ENCODE peak calls at places on chromosomes 2 and 18, in nine cellular contexts. One of them, this sample, is unnamed.
A peak's percentile ranks its signal among the peaks of the same experiment; 100 is the strongest.

GRCh38 chr18:25262920-25263319 is 89.0 kb downstream of the ZNF521 start:
- DNase-seq in activated CD4-positive, alpha-beta T cell treated with anti-CD3 and anti-CD28 coated beads, Interleukin-2, amount 10 ng/mL, durations not matched to agents 7 days and 5 days: no peak
- DNase-seq in GM12891: no peak
- DNase-seq in endothelial cell: no peak
- DNase-seq in cardiac septum: no peak
- DNase-seq in stimulated activated CD8-positive, alpha-beta memory T cell treated with anti-CD3 and anti-CD28 coated beads, Interleukin-12 subunit alpha, Interleukin-12 subunit beta, amount 100 ng/mL, for 4 hours: no peak
- DNase-seq in stromal cell of bone marrow: no peak
- DNase-seq in WTC11: no peak
- DNase-seq in fibroblast of the aortic adventitia: peak; percentile 41
- DNase-seq in this sample: no peak

GRCh38 chr18:31553800-31554199 is 37.9 kb upstream of the TTR start:
- DNase-seq in activated CD4-positive, alpha-beta T cell treated with anti-CD3 and anti-CD28 coated beads, Interleukin-2, amount 10 ng/mL, durations not matched to agents 7 days and 5 days: no peak
- DNase-seq in GM12891: no peak
- DNase-seq in endothelial cell: no peak
- DNase-seq in cardiac septum: no peak
- DNase-seq in stimulated activated CD8-positive, alpha-beta memory T cell treated with anti-CD3 and anti-CD28 coated beads, Interleukin-12 subunit alpha, Interleukin-12 subunit beta, amount 100 ng/mL, for 4 hours: no peak
- DNase-seq in stromal cell of bone marrow: no peak
- DNase-seq in WTC11: no peak
- DNase-seq in fibroblast of the aortic adventitia: no peak
- DNase-seq in this sample: no peak

GRCh38 chr18:36294031-36294430 is 3.5 kb upstream of the FHOD3 start:
- DNase-seq in activated CD4-positive, alpha-beta T cell treated with anti-CD3 and anti-CD28 coated beads, Interleukin-2, amount 10 ng/mL, durations not matched to agents 7 days and 5 days: no peak
- DNase-seq in GM12891: no peak
- DNase-seq in endothelial cell: no peak
- DNase-seq in cardiac septum: no peak
- DNase-seq in stimulated activated CD8-positive, alpha-beta memory T cell treated with anti-CD3 and anti-CD28 coated beads, Interleukin-12 subunit alpha, Interleukin-12 subunit beta, amount 100 ng/mL, for 4 hours: no peak
- DNase-seq in stromal cell of bone marrow: no peak
- DNase-seq in WTC11: no peak
- DNase-seq in fibroblast of the aortic adventitia: no peak
- DNase-seq in this sample: no peak

GRCh38 chr18:26021061-26021754 is 69.2 kb downstream of the SS18 start:
- DNase-seq in activated CD4-positive, alpha-beta T cell treated with anti-CD3 and anti-CD28 coated beads, Interleukin-2, amount 10 ng/mL, durations not matched to agents 7 days and 5 days: no peak
- DNase-seq in GM12891: no peak
- DNase-seq in endothelial cell: no peak
- DNase-seq in cardiac septum: no peak
- DNase-seq in stimulated activated CD8-positive, alpha-beta memory T cell treated with anti-CD3 and anti-CD28 coated beads, Interleukin-12 subunit alpha, Interleukin-12 subunit beta, amount 100 ng/mL, for 4 hours: no peak
- DNase-seq in stromal cell of bone marrow: no peak
- DNase-seq in WTC11: no peak
- DNase-seq in fibroblast of the aortic adventitia: no peak
- DNase-seq in this sample: no peak

GRCh38 chr2:126698376-126698775 is 42.4 kb downstream of the GYPC start:
- DNase-seq in activated CD4-positive, alpha-beta T cell treated with anti-CD3 and anti-CD28 coated beads, Interleukin-2, amount 10 ng/mL, durations not matched to agents 7 days and 5 days: no peak
- DNase-seq in GM12891: no peak
- DNase-seq in endothelial cell: no peak
- DNase-seq in cardiac septum: no peak
- DNase-seq in stimulated activated CD8-positive, alpha-beta memory T cell treated with anti-CD3 and anti-CD28 coated beads, Interleukin-12 subunit alpha, Interleukin-12 subunit beta, amount 100 ng/mL, for 4 hours: no peak
- DNase-seq in stromal cell of bone marrow: no peak
- DNase-seq in WTC11: no peak
- DNase-seq in fibroblast of the aortic adventitia: no peak
- DNase-seq in this sample: no peak

GRCh38 chr18:56702946-56703345 is 51.8 kb downstream of the WDR7 start:
- DNase-seq in activated CD4-positive, alpha-beta T cell treated with anti-CD3 and anti-CD28 coated beads, Interleukin-2, amount 10 ng/mL, durations not matched to agents 7 days and 5 days: peak; percentile 37
- DNase-seq in GM12891: no peak
- DNase-seq in endothelial cell: peak; percentile 39
- DNase-seq in cardiac septum: no peak
- DNase-seq in stimulated activated CD8-positive, alpha-beta memory T cell treated with anti-CD3 and anti-CD28 coated beads, Interleukin-12 subunit alpha, Interleukin-12 subunit beta, amount 100 ng/mL, for 4 hours: no peak
- DNase-seq in stromal cell of bone marrow: no peak
- DNase-seq in WTC11: no peak
- DNase-seq in fibroblast of the aortic adventitia: peak; percentile 56
- DNase-seq in this sample: no peak

GRCh38 chr18:34709104-34709503 is 994 bp upstream of the DTNA start:
- DNase-seq in activated CD4-positive, alpha-beta T cell treated with anti-CD3 and anti-CD28 coated beads, Interleukin-2, amount 10 ng/mL, durations not matched to agents 7 days and 5 days: no peak
- DNase-seq in GM12891: no peak
- DNase-seq in endothelial cell: no peak
- DNase-seq in cardiac septum: no peak
- DNase-seq in stimulated activated CD8-positive, alpha-beta memory T cell treated with anti-CD3 and anti-CD28 coated beads, Interleukin-12 subunit alpha, Interleukin-12 subunit beta, amount 100 ng/mL, for 4 hours: no peak
- DNase-seq in stromal cell of bone marrow: peak; percentile 57
- DNase-seq in WTC11: no peak
- DNase-seq in fibroblast of the aortic adventitia: peak; percentile 83
- DNase-seq in this sample: no peak

GRCh38 chr2:108184421-108184820 is 55.3 kb upstream of the SULT1C3 start:
- DNase-seq in activated CD4-positive, alpha-beta T cell treated with anti-CD3 and anti-CD28 coated beads, Interleukin-2, amount 10 ng/mL, durations not matched to agents 7 days and 5 days: no peak
- DNase-seq in GM12891: no peak
- DNase-seq in endothelial cell: peak; percentile 17
- DNase-seq in cardiac septum: no peak
- DNase-seq in stimulated activated CD8-positive, alpha-beta memory T cell treated with anti-CD3 and anti-CD28 coated beads, Interleukin-12 subunit alpha, Interleukin-12 subunit beta, amount 100 ng/mL, for 4 hours: no peak
- DNase-seq in stromal cell of bone marrow: peak; percentile 13
- DNase-seq in WTC11: no peak
- DNase-seq in fibroblast of the aortic adventitia: peak; percentile 10
- DNase-seq in this sample: no peak

GRCh38 chr18:57660961-57661360 is 39.3 kb upstream of the NARS1 start:
- DNase-seq in activated CD4-positive, alpha-beta T cell treated with anti-CD3 and anti-CD28 coated beads, Interleukin-2, amount 10 ng/mL, durations not matched to agents 7 days and 5 days: no peak
- DNase-seq in GM12891: no peak
- DNase-seq in endothelial cell: no peak
- DNase-seq in cardiac septum: no peak
- DNase-seq in stimulated activated CD8-positive, alpha-beta memory T cell treated with anti-CD3 and anti-CD28 coated beads, Interleukin-12 subunit alpha, Interleukin-12 subunit beta, amount 100 ng/mL, for 4 hours: no peak
- DNase-seq in stromal cell of bone marrow: no peak
- DNase-seq in WTC11: no peak
- DNase-seq in fibroblast of the aortic adventitia: no peak
- DNase-seq in this sample: no peak

GRCh38 chr18:48519431-48520100 is 19.3 kb upstream of the CTIF start:
- DNase-seq in activated CD4-positive, alpha-beta T cell treated with anti-CD3 and anti-CD28 coated beads, Interleukin-2, amount 10 ng/mL, durations not matched to agents 7 days and 5 days: no peak
- DNase-seq in GM12891: no peak
- DNase-seq in endothelial cell: no peak
- DNase-seq in cardiac septum: no peak
- DNase-seq in stimulated activated CD8-positive, alpha-beta memory T cell treated with anti-CD3 and anti-CD28 coated beads, Interleukin-12 subunit alpha, Interleukin-12 subunit beta, amount 100 ng/mL, for 4 hours: no peak
- DNase-seq in stromal cell of bone marrow: no peak
- DNase-seq in WTC11: no peak
- DNase-seq in fibroblast of the aortic adventitia: no peak
- DNase-seq in this sample: no peak

GRCh38 chr2:233297076-233297475 is 10.5 kb upstream of the SAG start:
- DNase-seq in activated CD4-positive, alpha-beta T cell treated with anti-CD3 and anti-CD28 coated beads, Interleukin-2, amount 10 ng/mL, durations not matched to agents 7 days and 5 days: no peak
- DNase-seq in GM12891: no peak
- DNase-seq in endothelial cell: no peak
- DNase-seq in cardiac septum: no peak
- DNase-seq in stimulated activated CD8-positive, alpha-beta memory T cell treated with anti-CD3 and anti-CD28 coated beads, Interleukin-12 subunit alpha, Interleukin-12 subunit beta, amount 100 ng/mL, for 4 hours: no peak
- DNase-seq in stromal cell of bone marrow: no peak
- DNase-seq in WTC11: no peak
- DNase-seq in fibroblast of the aortic adventitia: no peak
- DNase-seq in this sample: no peak